ENCODE peak calls at places on chromosomes 6 and 20, in seven cellular contexts. L is psoas muscle, I is breast epithelium, T is fibroblast of lung, V is mucosa of descending colon, A is neuronal stem cell, J is adipocyte. M is an unnamed sample. For H3K36me3, the result is how much of the 10 kb centered on the place peaks cover.

GRCh38 chr20:21395666-21396044 is 1.7 kb downstream of the NKX2-4 start:
- DNase-seq in L (no peak), I (no peak), A (no peak), V (no peak), J (no peak), T (no peak), M (peak)

GRCh38 chr20:9280654-9281053 is 211.8 kb downstream of the PLCB4 start:
- DNase-seq in T (no peak), J (peak), V (no peak), I (no peak), A (no peak), L (no peak), M (no peak)

GRCh38 chr20:64101731-64102621 is 5.4 kb downstream of the NPBWR2 start:
- DNase-seq in V (peak), L (peak), I (no peak), A (peak), T (no peak), J (peak), M (peak)

GRCh38 chr6:89952696-89953095 is 58.4 kb downstream of the GJA10 start:
- DNase-seq in L (no peak), I (no peak), A (no peak), T (peak), J (peak), V (peak), M (no peak)

GRCh38 chr6:7692453-7692784 is 33.5 kb upstream of the BMP6 start:
- DNase-seq in A (no peak), T (no peak), V (no peak), I (no peak), J (no peak), L (no peak), M (no peak)

GRCh38 chr20:8168785-8169288 is 36.8 kb downstream of the PLCB1 start:
- DNase-seq in I (no peak), A (no peak), V (no peak), T (no peak), J (peak), L (no peak), M (no peak)

GRCh38 chr6:39684790-39685485 is 40.3 kb downstream of the KIF6 start:
- DNase-seq in V (no peak), J (no peak), A (no peak), I (no peak), L (no peak), T (peak), M (no peak)

GRCh38 chr20:2051920-2052319 is 49.7 kb upstream of the STK35 start:
- DNase-seq in A (no peak), I (no peak), T (no peak), J (no peak), V (no peak), L (no peak), M (no peak)

GRCh38 chr6:140537834-140538680 is 1163.6 kb upstream of the CITED2 start:
- DNase-seq in V (no peak), I (peak), A (peak), L (no peak), J (peak), T (peak), M (no peak)

GRCh38 chr6:139296927-139297326 is 5.1 kb upstream of the TXLNB start:
- DNase-seq in V (no peak), T (no peak), J (no peak), A (no peak), L (no peak), I (no peak), M (no peak)

GRCh38 chr20:39853664-39854063 is 835.4 kb downstream of the MAFB start:
- DNase-seq in A (peak), L (no peak), T (peak), I (no peak), J (peak), V (no peak), M (no peak)

GRCh38 chr20:31590717-31591225 is 14.3 kb upstream of the ID1 start:
- DNase-seq in V (no peak), A (no peak), J (no peak), I (no peak), L (no peak), T (no peak), M (no peak)

GRCh38 chr6:135812085-135812526 is 39.4 kb upstream of the PDE7B start:
- DNase-seq in J (peak), T (peak), L (peak), V (no peak), I (no peak), A (no peak), M (peak)

GRCh38 chr6:168305091-168305749 is 14.4 kb downstream of the DACT2 start:
- DNase-seq in L (no peak), V (no peak), T (no peak), I (no peak), J (no peak), A (no peak), M (no peak)

GRCh38 chr20:36435799-36436541 is 105.3 kb upstream of the MYL9 start:
- DNase-seq in A (peak), T (peak), I (peak), L (peak), V (peak), J (peak), M (peak)

GRCh38 chr20:57087102-57087501 is 179.3 kb downstream of the BMP7 start:
- DNase-seq in I (no peak), T (no peak), L (no peak), J (no peak), A (no peak), V (no peak), M (no peak)

GRCh38 chr6:53250137-53250760 is 98.5 kb downstream of the ELOVL5 start:
- DNase-seq in I (no peak), V (no peak), A (no peak), J (peak), L (no peak), T (no peak), M (no peak)

GRCh38 chr20:12966468-12967085 is 42.2 kb upstream of the SPTLC3 start:
- DNase-seq in L (no peak), T (peak), A (no peak), I (no peak), V (peak), J (peak), M (no peak)

GRCh38 chr20:41308290-41308691 is 9.2 kb downstream of the ZHX3 start:
- DNase-seq in L (no peak), V (no peak), T (peak), J (peak), A (no peak), I (no peak), M (no peak)

GRCh38 chr6:36755435-36756348 is 58.1 kb downstream of the RAB44 start:
- DNase-seq in J (no peak), L (peak), T (no peak), I (no peak), V (peak), A (no peak), M (no peak)

GRCh38 chr6:143397229-143398222 is 53.0 kb downstream of the ADAT2 start:
- DNase-seq in T (peak), A (no peak), J (peak), L (peak), I (peak), V (peak), M (no peak)

GRCh38 chr20:23628402-23629016 is 9.2 kb downstream of the CST3 start:
- DNase-seq in V (no peak), T (no peak), A (no peak), J (no peak), L (no peak), I (no peak), M (no peak)

GRCh38 chr20:16312998-16313397 is 260.2 kb downstream of the KIF16B start:
- DNase-seq in V (no peak), L (no peak), I (no peak), T (no peak), A (no peak), J (no peak), M (no peak)

GRCh38 chr20:61315319-61315718 is 63.3 kb downstream of the CDH4 start:
- DNase-seq in J (no peak), A (no peak), V (no peak), T (no peak), I (no peak), L (no peak), M (no peak)
- H3K36me3 ChIP-seq in J (under half), A (under half), V (under half), T (under half), I (under half), L (under half), M (under half)

DNA sequence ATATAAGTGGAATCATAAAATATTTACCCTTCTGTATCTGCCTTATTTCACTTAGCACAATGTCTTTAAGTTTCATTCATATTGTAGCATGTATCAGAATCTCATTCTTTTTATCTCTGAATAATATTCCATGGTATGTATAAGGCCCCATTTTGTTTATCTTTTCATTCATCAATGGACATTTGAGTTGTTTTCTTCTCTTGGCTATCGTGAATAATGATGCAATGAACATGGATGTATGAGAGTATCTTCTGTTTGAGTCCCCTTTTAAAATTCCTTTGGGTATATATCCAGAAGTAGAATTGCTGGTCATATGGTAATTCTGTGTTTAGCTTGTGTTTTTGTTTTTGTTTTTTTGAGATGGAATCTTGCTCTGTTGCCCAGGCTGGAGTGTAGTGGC is 39.6 kb downstream of the E2F3 start:
- DNase-seq in A (no peak), V (no peak), T (no peak), I (no peak), J (no peak), L (no peak), M (no peak)
- H3K36me3 ChIP-seq in A (half or more), V (under half), T (under half), I (under half), J (under half), L (under half), M (under half)

GRCh38 chr20:32790751-32791057 is 28.5 kb downstream of the DNMT3B start:
- DNase-seq in J (no peak), A (no peak), T (no peak), L (no peak), V (no peak), I (no peak), M (no peak)
- H3K36me3 ChIP-seq in J (under half), A (half or more), T (under half), L (under half), V (under half), I (under half), M (under half)

GRCh38 chr20:34750484-34750883 is 46.3 kb downstream of the TP53INP2 start:
- DNase-seq in A (no peak), L (no peak), I (no peak), J (no peak), V (no peak), T (no peak), M (no peak)

GRCh38 chr20:34755367-34755766 is 51.2 kb downstream of the TP53INP2 start:
- DNase-seq in T (no peak), L (no peak), A (no peak), V (no peak), J (no peak), I (no peak), M (no peak)

GRCh38 chr20:34754611-34755010 is 50.5 kb downstream of the TP53INP2 start:
- DNase-seq in J (no peak), V (no peak), L (no peak), A (no peak), I (no peak), T (no peak), M (no peak)

GRCh38 chr20:34751453-34751852 is 47.3 kb downstream of the TP53INP2 start:
- DNase-seq in T (no peak), L (no peak), A (no peak), I (no peak), V (no peak), J (no peak), M (no peak)

GRCh38 chr20:34753706-34754461 is 49.7 kb downstream of the TP53INP2 start:
- DNase-seq in J (peak), A (no peak), I (no peak), L (no peak), V (no peak), T (peak), M (no peak)
- H3K36me3 ChIP-seq in J (half or more), A (half or more), I (under half), L (half or more), V (under half), T (under half), M (half or more)

DNA sequence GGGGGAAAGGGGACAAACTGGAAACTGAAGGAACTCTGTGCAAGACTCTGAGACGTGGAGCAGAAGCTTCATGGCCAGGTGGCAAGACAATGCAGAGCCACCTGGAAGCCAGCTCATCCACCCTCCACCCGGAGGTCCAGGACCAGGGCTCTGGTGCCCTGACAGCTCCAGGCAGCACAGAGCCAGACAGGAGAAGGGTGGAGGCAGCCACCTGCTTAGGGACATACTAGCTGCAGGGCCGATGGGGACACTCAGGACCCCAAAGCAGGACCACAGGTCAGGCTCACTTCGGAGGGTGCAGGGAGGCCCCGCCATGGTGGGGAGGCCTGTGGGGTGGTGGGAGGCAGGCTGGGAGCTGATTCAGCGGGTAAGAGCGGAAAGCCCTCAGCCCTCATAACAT is 19.0 kb upstream of the SLC22A3 start:
- DNase-seq in T (no peak), L (no peak), J (no peak), A (no peak), I (no peak), V (no peak), M (no peak)
- H3K36me3 ChIP-seq in T (under half), L (under half), J (under half), A (under half), I (under half), V (under half), M (under half)